ENCODE peak calls at places on chromosome 4, in six cellular contexts. One of them, this sample, is unnamed.

GRCh38 chr4:94827481-94828110 is 69.8 kb downstream of the BMPR1B start:
- DNase-seq in stimulated activated CD8-positive, alpha-beta memory T cell treated with anti-CD3 and anti-CD28 coated beads, Interleukin-7, amount 100 ng/mL, for 1 hour: no peak
- DNase-seq in PC-9: peak
- DNase-seq in RWPE1: peak
- DNase-seq in activated naive CD8-positive, alpha-beta T cell treated with anti-CD3 and anti-CD28 coated beads, Interleukin-2, amount 50 U/mL, for 24 hours: no peak
- DNase-seq in NCI-H2029: no peak
- DNase-seq in this sample: no peak

GRCh38 chr4:963276-964225 is 9.8 kb downstream of the DGKQ start:
- DNase-seq in stimulated activated CD8-positive, alpha-beta memory T cell treated with anti-CD3 and anti-CD28 coated beads, Interleukin-7, amount 100 ng/mL, for 1 hour: no peak
- DNase-seq in RWPE1: no peak
- DNase-seq in PC-9: no peak
- DNase-seq in activated naive CD8-positive, alpha-beta T cell treated with anti-CD3 and anti-CD28 coated beads, Interleukin-2, amount 50 U/mL, for 24 hours: no peak
- DNase-seq in NCI-H2029: no peak
- DNase-seq in this sample: no peak

GRCh38 chr4:123411976-123412589 is 15.5 kb downstream of the SPRY1 start:
- DNase-seq in PC-9: no peak
- DNase-seq in RWPE1: no peak
- DNase-seq in NCI-H2029: no peak
- DNase-seq in stimulated activated CD8-positive, alpha-beta memory T cell treated with anti-CD3 and anti-CD28 coated beads, Interleukin-7, amount 100 ng/mL, for 1 hour: no peak
- DNase-seq in activated naive CD8-positive, alpha-beta T cell treated with anti-CD3 and anti-CD28 coated beads, Interleukin-2, amount 50 U/mL, for 24 hours: no peak
- DNase-seq in this sample: no peak

GRCh38 chr4:20422398-20422797 is 170.7 kb downstream of the SLIT2 start:
- DNase-seq in PC-9: no peak
- DNase-seq in stimulated activated CD8-positive, alpha-beta memory T cell treated with anti-CD3 and anti-CD28 coated beads, Interleukin-7, amount 100 ng/mL, for 1 hour: no peak
- DNase-seq in NCI-H2029: peak
- DNase-seq in RWPE1: peak
- DNase-seq in activated naive CD8-positive, alpha-beta T cell treated with anti-CD3 and anti-CD28 coated beads, Interleukin-2, amount 50 U/mL, for 24 hours: peak
- DNase-seq in this sample: peak

GRCh38 chr4:48669086-48669485 is 111.0 kb downstream of the FRYL start:
- DNase-seq in activated naive CD8-positive, alpha-beta T cell treated with anti-CD3 and anti-CD28 coated beads, Interleukin-2, amount 50 U/mL, for 24 hours: no peak
- DNase-seq in PC-9: no peak
- DNase-seq in RWPE1: no peak
- DNase-seq in NCI-H2029: no peak
- DNase-seq in stimulated activated CD8-positive, alpha-beta memory T cell treated with anti-CD3 and anti-CD28 coated beads, Interleukin-7, amount 100 ng/mL, for 1 hour: no peak
- DNase-seq in this sample: no peak

GRCh38 chr4:150586162-150586561 is 4.2 kb downstream of the MAB21L2 start:
- DNase-seq in stimulated activated CD8-positive, alpha-beta memory T cell treated with anti-CD3 and anti-CD28 coated beads, Interleukin-7, amount 100 ng/mL, for 1 hour: no peak
- DNase-seq in RWPE1: no peak
- DNase-seq in activated naive CD8-positive, alpha-beta T cell treated with anti-CD3 and anti-CD28 coated beads, Interleukin-2, amount 50 U/mL, for 24 hours: no peak
- DNase-seq in PC-9: no peak
- DNase-seq in NCI-H2029: no peak
- DNase-seq in this sample: no peak

GRCh38 chr4:152606800-152607577 is 71.1 kb upstream of the FBXW7 start:
- DNase-seq in activated naive CD8-positive, alpha-beta T cell treated with anti-CD3 and anti-CD28 coated beads, Interleukin-2, amount 50 U/mL, for 24 hours: no peak
- DNase-seq in PC-9: no peak
- DNase-seq in stimulated activated CD8-positive, alpha-beta memory T cell treated with anti-CD3 and anti-CD28 coated beads, Interleukin-7, amount 100 ng/mL, for 1 hour: no peak
- DNase-seq in NCI-H2029: no peak
- DNase-seq in RWPE1: no peak
- DNase-seq in this sample: no peak

GRCh38 chr4:151851354-151851753 is 90.5 kb upstream of the GATB start:
- DNase-seq in PC-9: no peak
- DNase-seq in activated naive CD8-positive, alpha-beta T cell treated with anti-CD3 and anti-CD28 coated beads, Interleukin-2, amount 50 U/mL, for 24 hours: no peak
- DNase-seq in stimulated activated CD8-positive, alpha-beta memory T cell treated with anti-CD3 and anti-CD28 coated beads, Interleukin-7, amount 100 ng/mL, for 1 hour: no peak
- DNase-seq in NCI-H2029: no peak
- DNase-seq in RWPE1: no peak
- DNase-seq in this sample: no peak